ENCODE peak calls at places on chromosomes 11 and 22, in four cellular contexts. One of them, this sample, is unnamed.

GRCh38 chr11:71434576-71435130 is 13.5 kb downstream of the DHCR7 start:
- DNase-seq in activated CD8-positive, alpha-beta T cell treated with anti-CD3 and anti-CD28 coated beads, Interleukin-2, amount 10 ng/mL, durations not matched to agents 7 days and 5 days: no peak
- DNase-seq in left lobe of liver: no peak
- DNase-seq in H9: no peak
- DNase-seq in this sample: no peak

GRCh38 chr22:39087881-39088687 is 9.0 kb upstream of the APOBEC3H start:
- DNase-seq in activated CD8-positive, alpha-beta T cell treated with anti-CD3 and anti-CD28 coated beads, Interleukin-2, amount 10 ng/mL, durations not matched to agents 7 days and 5 days: no peak
- DNase-seq in left lobe of liver: no peak
- DNase-seq in H9: peak; percentile 78
- DNase-seq in this sample: peak; percentile 70

GRCh38 chr11:115207916-115208315 is 296.3 kb downstream of the CADM1 start:
- DNase-seq in activated CD8-positive, alpha-beta T cell treated with anti-CD3 and anti-CD28 coated beads, Interleukin-2, amount 10 ng/mL, durations not matched to agents 7 days and 5 days: no peak
- DNase-seq in left lobe of liver: no peak
- DNase-seq in H9: no peak
- DNase-seq in this sample: no peak

GRCh38 chr11:7467652-7468051 is 17.7 kb upstream of the OLFML1 start:
- DNase-seq in activated CD8-positive, alpha-beta T cell treated with anti-CD3 and anti-CD28 coated beads, Interleukin-2, amount 10 ng/mL, durations not matched to agents 7 days and 5 days: no peak
- DNase-seq in left lobe of liver: no peak
- DNase-seq in H9: no peak
- DNase-seq in this sample: no peak

GRCh38 chr11:2523821-2524391 is 79.1 kb downstream of the KCNQ1 start:
- DNase-seq in activated CD8-positive, alpha-beta T cell treated with anti-CD3 and anti-CD28 coated beads, Interleukin-2, amount 10 ng/mL, durations not matched to agents 7 days and 5 days: no peak
- DNase-seq in left lobe of liver: peak; percentile 30
- DNase-seq in H9: peak; percentile 18
- DNase-seq in this sample: no peak

GRCh38 chr11:64250875-64251721 is at the start of gene PLCB3:
- DNase-seq in activated CD8-positive, alpha-beta T cell treated with anti-CD3 and anti-CD28 coated beads, Interleukin-2, amount 10 ng/mL, durations not matched to agents 7 days and 5 days: peak; percentile 67
- DNase-seq in left lobe of liver: peak; percentile 74
- DNase-seq in H9: peak; percentile 75
- DNase-seq in this sample: peak; percentile 54

GRCh38 chr22:38706101-38706884 is 549 bp downstream of the GTPBP1 start:
- DNase-seq in activated CD8-positive, alpha-beta T cell treated with anti-CD3 and anti-CD28 coated beads, Interleukin-2, amount 10 ng/mL, durations not matched to agents 7 days and 5 days: peak; percentile 52
- DNase-seq in left lobe of liver: peak; percentile 69
- DNase-seq in H9: no peak
- DNase-seq in this sample: peak; percentile 43

GRCh38 chr11:70185348-70186055 is 17.6 kb upstream of the FADD start:
- DNase-seq in activated CD8-positive, alpha-beta T cell treated with anti-CD3 and anti-CD28 coated beads, Interleukin-2, amount 10 ng/mL, durations not matched to agents 7 days and 5 days: no peak
- DNase-seq in left lobe of liver: no peak
- DNase-seq in H9: no peak
- DNase-seq in this sample: no peak

GRCh38 chr11:94543695-94544581 is at the start of gene FUT4:
- DNase-seq in activated CD8-positive, alpha-beta T cell treated with anti-CD3 and anti-CD28 coated beads, Interleukin-2, amount 10 ng/mL, durations not matched to agents 7 days and 5 days: peak; percentile 78
- DNase-seq in left lobe of liver: peak; percentile 89
- DNase-seq in H9: peak; percentile 90
- DNase-seq in this sample: peak; percentile 85

GRCh38 chr11:67020949-67021348 is 2.0 kb upstream of the SYT12 start:
- DNase-seq in activated CD8-positive, alpha-beta T cell treated with anti-CD3 and anti-CD28 coated beads, Interleukin-2, amount 10 ng/mL, durations not matched to agents 7 days and 5 days: no peak
- DNase-seq in left lobe of liver: no peak
- DNase-seq in H9: no peak
- DNase-seq in this sample: no peak

GRCh38 chr11:78789365-78789764 is 214.7 kb upstream of the NARS2 start:
- DNase-seq in activated CD8-positive, alpha-beta T cell treated with anti-CD3 and anti-CD28 coated beads, Interleukin-2, amount 10 ng/mL, durations not matched to agents 7 days and 5 days: no peak
- DNase-seq in left lobe of liver: no peak
- DNase-seq in H9: no peak
- DNase-seq in this sample: no peak

GRCh38 chr22:33519140-33519973 is 400.9 kb downstream of the LARGE1 start:
- DNase-seq in activated CD8-positive, alpha-beta T cell treated with anti-CD3 and anti-CD28 coated beads, Interleukin-2, amount 10 ng/mL, durations not matched to agents 7 days and 5 days: peak; percentile 23
- DNase-seq in left lobe of liver: no peak
- DNase-seq in H9: peak; percentile 46
- DNase-seq in this sample: peak; percentile 50

This sample was measured in myocyte.